ENCODE peak calls at places on chromosomes 13 and 19, in seven cellular contexts. V is pancreas; K is stimulated activated naive CD8-positive, alpha-beta T cell treated with anti-CD3 and anti-CD28 coated beads, Interleukin-15, amount 100 ng/mL, for 72 hours; N is T-cell; S is CD4-positive, CD25-positive, alpha-beta regulatory T cell; X is Right ventricle myocardium superior; O is sciatic nerve. Y is an unnamed sample.
A peak's percentile ranks its signal among the peaks of the same experiment; 100 is the strongest.

GRCh38 chr19:18150776-18151624 is 2.0 kb upstream of the PIK3R2 start:
- ATAC-seq in X (no peak), K (no peak), O (no peak), N (no peak), S (no peak), V (no peak), Y (no peak)

GRCh38 chr13:95800455-95800854 is 123.5 kb downstream of the DNAJC3 start:
- ATAC-seq in O (no peak), N (no peak), K (no peak), X (no peak), S (no peak), V (no peak), Y (no peak)

GRCh38 chr13:44011036-44011435 is 131.3 kb downstream of the LACC1 start:
- ATAC-seq in N (no peak), K (no peak), X (no peak), V (no peak), O (no peak), S (no peak), Y (no peak)

GRCh38 chr19:11580665-11581418 is 3.4 kb upstream of the ACP5 start:
- ATAC-seq in K (no peak), N (no peak), X (no peak), S (no peak), V (no peak), O (no peak), Y (no peak)

GRCh38 chr19:56110515-56111448 is 10.3 kb downstream of the ZNF787 start:
- ATAC-seq in V (peak; percentile 66), X (peak; percentile 81), O (peak; percentile 59), N (no peak), K (no peak), S (no peak), Y (no peak)

GRCh38 chr13:47983070-47983469 is 18.0 kb downstream of the SUCLA2 start:
- ATAC-seq in N (no peak), V (no peak), S (no peak), X (no peak), K (no peak), O (no peak), Y (no peak)

GRCh38 chr13:71644579-71644978 is 222.4 kb downstream of the DACH1 start:
- ATAC-seq in K (no peak), N (no peak), X (no peak), V (no peak), O (no peak), S (no peak), Y (no peak)

GRCh38 chr13:20198781-20199180 is 6.0 kb upstream of the GJB2 start:
- ATAC-seq in O (no peak), S (no peak), V (peak; percentile 58), N (no peak), K (no peak), X (no peak), Y (no peak)